ENCODE peak calls at places on chromosomes 1 and 21, in four cellular contexts. M, F, T and A are unnamed samples.

GRCh38 chr1:224492015-224492414 is 57.4 kb upstream of the WDR26 start:
- DNase-seq in T (no peak), M (no peak), F (no peak), A (no peak)

GRCh38 chr1:246155923-246156322 is 351.2 kb downstream of the SMYD3 start:
- DNase-seq in F (no peak), M (no peak), T (no peak), A (peak; percentile 41)

GRCh38 chr1:199909137-199909536 is 118.4 kb upstream of the NR5A2 start:
- DNase-seq in T (no peak), F (no peak), M (no peak), A (peak; percentile 54)

GRCh38 chr1:119646521-119647227 is 1.4 kb downstream of the ZNF697 start:
- DNase-seq in M (peak; percentile 64), F (no peak), T (no peak), A (peak; percentile 31)

GRCh38 chr21:43912910-43913309 is 47.9 kb downstream of the AGPAT3 start:
- DNase-seq in F (no peak), M (no peak), T (no peak), A (no peak)

GRCh38 chr1:45032833-45033232 is 20.8 kb downstream of the UROD start:
- DNase-seq in T (no peak), M (no peak), F (no peak), A (no peak)

GRCh38 chr1:24289937-24290595 is 29.1 kb upstream of the GRHL3 start:
- DNase-seq in M (peak; percentile 87), T (peak; percentile 80), F (no peak), A (peak; percentile 99)

GRCh38 chr1:43651188-43651587 is 1.2 kb downstream of the KDM4A start:
- DNase-seq in M (no peak), F (no peak), T (no peak), A (no peak)

GRCh38 chr1:176574756-176575155 is 111.8 kb downstream of the PAPPA2 start:
- DNase-seq in T (no peak), F (no peak), M (no peak), A (no peak)

GRCh38 chr1:29416267-29416666 is 179.9 kb downstream of the PTPRU start:
- DNase-seq in T (no peak), F (no peak), M (no peak), A (no peak)

GRCh38 chr1:15384301-15384901 is 25.3 kb upstream of the EFHD2 start:
- DNase-seq in F (peak; percentile 82), T (no peak), M (no peak), A (no peak)

DNA sequence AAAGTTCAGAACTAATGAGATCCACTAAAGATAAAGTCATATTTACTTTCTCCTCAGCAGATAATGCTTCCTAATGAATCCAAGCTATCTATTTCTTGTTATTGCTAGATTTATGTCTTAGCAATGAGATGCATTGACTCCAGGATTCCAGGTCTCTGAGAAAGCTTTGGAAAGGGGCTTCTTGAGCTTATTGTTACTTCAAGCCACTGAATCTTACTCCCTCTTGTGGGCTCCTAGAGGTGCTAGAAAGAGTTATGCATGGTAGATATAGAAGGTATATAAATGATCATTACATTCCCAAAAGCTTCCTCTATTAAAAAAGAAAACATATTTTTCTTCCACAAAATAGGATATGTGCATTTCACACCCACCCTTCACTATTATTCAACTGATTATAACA is 246.4 kb upstream of the ADAMTS5 start:
- DNase-seq in T (no peak), M (peak; percentile 59), F (no peak), A (peak; percentile 14)
- TF ChIP-seq CTCF in T (no peak), M (peak; percentile 58), F (no peak), A (no peak)

DNA sequence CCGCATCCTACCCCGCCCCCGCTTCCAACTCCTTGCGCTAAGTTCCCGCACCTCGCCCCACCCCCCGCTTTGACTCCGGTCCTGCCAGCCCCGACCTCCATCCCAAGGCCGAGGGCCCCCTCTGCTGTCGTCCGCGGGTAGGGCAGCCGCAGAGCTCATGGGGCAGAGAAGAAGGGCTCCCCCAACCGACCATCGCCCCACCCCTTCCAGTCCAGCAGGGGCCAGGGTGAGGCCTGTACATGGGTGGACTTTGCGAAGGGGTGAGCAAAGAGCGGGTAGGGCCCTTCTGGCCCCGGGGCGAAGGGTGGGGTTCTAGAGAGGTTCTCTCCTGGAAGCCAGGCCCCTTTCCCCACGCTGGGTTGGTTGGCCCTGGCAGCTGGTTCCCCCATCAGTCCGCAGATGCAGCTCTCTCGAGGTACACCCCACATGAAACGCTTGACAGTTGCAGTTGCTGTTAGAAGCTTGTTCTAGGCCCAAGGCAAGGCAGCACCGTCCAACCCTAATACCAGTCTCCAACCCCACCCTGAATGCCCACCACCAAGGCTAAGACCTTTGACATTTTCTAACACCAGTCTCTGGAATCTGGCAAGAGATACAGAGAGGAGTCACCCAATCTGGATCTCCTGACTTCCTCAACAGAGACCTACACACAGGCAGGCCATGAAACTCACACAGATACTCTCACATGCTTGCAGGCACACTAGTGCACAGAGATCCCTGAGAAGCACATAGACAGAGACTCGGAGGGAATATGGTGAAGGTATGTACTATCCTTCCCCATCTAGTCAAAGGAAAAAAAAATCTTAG is 25.3 kb upstream of the ADGRB2 start:
- DNase-seq in M (peak; percentile 83), T (peak; percentile 94), F (peak; percentile 100), A (peak; percentile 86)
- TF ChIP-seq CTCF in M (peak; percentile 95), T (peak; percentile 92), F (peak; percentile 70), A (peak; percentile 92)

DNA sequence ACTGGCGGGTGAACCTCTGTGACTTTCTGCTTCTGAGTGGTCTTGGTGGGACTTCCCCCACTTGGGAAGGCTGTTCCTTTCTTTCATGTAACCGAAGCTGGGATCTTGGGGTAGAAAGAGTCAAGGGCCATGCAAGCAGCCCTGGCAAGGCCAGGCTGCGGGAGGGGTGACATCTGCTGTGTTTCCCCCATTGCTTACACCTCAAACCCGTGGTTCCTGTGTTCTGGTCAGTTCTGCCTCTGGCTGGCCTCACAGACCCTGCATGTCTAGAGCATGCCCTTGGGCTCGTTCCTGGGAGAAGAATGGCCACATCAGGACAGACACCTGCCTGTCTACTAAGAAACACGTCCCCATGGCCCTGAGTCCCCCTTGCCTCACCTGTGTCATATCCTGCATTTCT is 207.7 kb downstream of the DYRK1A start:
- DNase-seq in M (no peak), F (no peak), T (no peak), A (no peak)
- TF ChIP-seq CTCF in M (no peak), F (no peak), T (no peak), A (no peak)

DNA sequence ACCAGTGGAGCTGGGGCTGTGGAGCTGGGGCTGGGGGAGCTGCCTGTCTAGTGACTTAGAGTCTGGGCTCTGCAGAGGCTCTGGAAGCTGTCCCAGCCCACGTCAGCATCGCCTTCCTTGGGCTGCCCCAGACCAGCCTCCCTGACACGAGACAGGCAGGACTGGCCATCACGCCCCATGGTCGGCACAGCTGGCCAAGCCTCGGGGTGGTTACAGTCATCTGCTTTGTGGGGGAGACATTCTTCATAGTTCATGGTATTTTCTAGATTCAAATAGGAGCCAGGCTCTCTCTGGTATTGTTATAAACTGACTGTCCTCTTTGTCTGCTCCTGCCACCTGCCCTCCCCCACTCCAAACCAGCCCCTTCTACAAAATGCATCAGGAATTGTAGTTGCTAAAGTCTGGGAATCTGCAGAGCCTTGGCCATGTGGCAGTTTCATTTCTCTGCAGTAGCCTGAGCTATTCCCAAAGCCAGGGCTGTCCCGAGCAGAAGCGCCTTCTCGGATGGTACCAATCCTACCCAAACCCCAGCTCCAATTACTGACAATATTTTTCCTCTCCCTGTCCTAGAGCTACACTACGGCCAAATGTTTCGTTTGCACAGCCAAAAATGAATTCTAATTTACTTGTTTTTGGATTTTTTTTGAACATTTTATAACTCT is 29.4 kb downstream of the OLFML2B start:
- DNase-seq in M (no peak), F (no peak), T (no peak), A (no peak)
- TF ChIP-seq CTCF in M (no peak), F (no peak), T (no peak), A (no peak)

DNA sequence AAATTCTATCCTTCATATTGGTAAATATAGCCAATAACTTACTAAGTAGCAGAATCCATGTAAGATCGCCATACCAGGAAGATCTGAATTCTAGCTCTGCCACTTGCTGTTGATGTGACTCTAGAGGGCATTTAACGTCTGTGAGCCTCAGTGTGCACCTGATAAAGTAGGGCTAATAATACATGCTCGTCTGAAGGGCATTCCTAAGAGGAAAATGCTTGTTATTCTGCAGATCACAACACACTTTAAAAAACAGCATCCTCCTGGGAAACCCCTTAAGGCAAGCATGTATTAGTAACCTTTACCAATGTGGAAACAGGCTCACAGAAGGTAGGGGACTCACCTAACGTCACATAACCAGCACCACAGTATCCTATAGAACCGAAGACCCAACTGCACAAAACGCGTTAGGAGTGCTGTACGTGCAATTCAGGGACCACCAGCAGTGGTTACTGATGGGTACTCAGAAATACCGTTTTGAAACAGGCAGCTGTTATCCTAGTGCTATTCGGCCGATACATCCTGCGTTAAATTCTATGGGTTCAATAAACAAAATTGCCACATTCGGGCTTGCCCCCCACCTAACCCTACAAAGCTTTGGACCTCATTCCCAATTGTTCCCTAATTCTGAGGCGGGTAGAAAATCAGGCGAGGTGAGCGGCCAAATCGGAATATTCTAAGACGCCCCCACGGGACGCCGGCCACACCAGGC is 758 bp downstream of the DEPDC1 start:
- DNase-seq in T (no peak), F (no peak), M (peak; percentile 13), A (peak; percentile 42)
- TF ChIP-seq CTCF in T (no peak), F (no peak), M (no peak), A (no peak)

DNA sequence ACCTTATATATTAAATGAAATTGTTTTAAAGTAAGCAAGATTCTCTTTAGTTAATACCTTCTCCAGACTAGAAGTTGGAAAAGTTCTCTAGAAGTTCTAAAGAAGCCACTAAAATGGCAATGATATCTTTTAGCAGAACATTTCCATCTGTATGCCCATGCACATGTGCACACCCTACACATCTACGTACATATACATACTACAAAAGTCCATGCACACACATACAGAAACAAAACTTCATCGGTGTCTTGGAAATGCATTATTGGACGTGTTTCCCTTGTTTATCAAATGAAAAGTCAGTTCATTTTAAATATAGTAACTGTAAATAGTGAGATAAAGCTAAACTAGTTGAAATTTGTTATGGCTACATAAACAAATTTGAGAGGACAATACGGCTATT is 114.4 kb downstream of the KCNT2 start:
- DNase-seq in T (no peak), F (no peak), M (no peak), A (no peak)
- TF ChIP-seq CTCF in T (no peak), F (no peak), M (no peak), A (no peak)

GRCh38 chr1:57620589-57620988 is 196.7 kb upstream of the DAB1 start:
- DNase-seq in T (no peak), F (no peak), M (no peak), A (no peak)

GRCh38 chr1:57623791-57624538 is 200.1 kb upstream of the DAB1 start:
- DNase-seq in M (no peak), T (no peak), F (no peak), A (no peak)

GRCh38 chr1:57621776-57622175 is 197.9 kb upstream of the DAB1 start:
- DNase-seq in T (no peak), M (no peak), F (no peak), A (no peak)

GRCh38 chr1:57623039-57623790 is 199.4 kb upstream of the DAB1 start:
- DNase-seq in M (no peak), T (no peak), F (peak; percentile 45), A (peak; percentile 20)
- TF ChIP-seq CTCF in M (no peak), T (no peak), F (no peak), A (no peak)